ENCODE peak calls at places on chromosome 16, in four cellular contexts. D is mesendoderm, O is neuronal stem cell, Z is H9. E is an unnamed sample.

GRCh38 chr16:69321080-69321479 is 9.3 kb downstream of the PDF start:
- DNase-seq in D (no peak), O (no peak), Z (no peak), E (no peak)

GRCh38 chr16:65570261-65570660 is 448.4 kb upstream of the CDH11 start:
- DNase-seq in O (no peak), D (no peak), Z (no peak), E (no peak)

GRCh38 chr16:89064606-89065444 is 28.8 kb upstream of the ACSF3 start:
- DNase-seq in Z (no peak), O (no peak), D (no peak), E (no peak)

GRCh38 chr16:14475370-14476139 is 154.5 kb downstream of the PARN start:
- DNase-seq in Z (no peak), O (no peak), D (no peak), E (no peak)

GRCh38 chr16:6562985-6563384 is 769.7 kb upstream of the RBFOX1 start:
- DNase-seq in O (no peak), Z (no peak), D (no peak), E (no peak)

GRCh38 chr16:391885-392335 is 5.1 kb upstream of the NME4 start:
- DNase-seq in D (peak; percentile 87), Z (peak; percentile 89), O (no peak), E (peak; percentile 81)

GRCh38 chr16:35154627-35155026 is 1695.2 kb downstream of the TP53TG3F start:
- DNase-seq in D (no peak), O (no peak), Z (no peak), E (no peak)

GRCh38 chr16:63737633-63738032 is 1384.2 kb downstream of the CDH11 start:
- DNase-seq in O (no peak), D (no peak), Z (no peak), E (peak; percentile 9)

GRCh38 chr16:66223176-66223780 is 143.2 kb upstream of the CDH5 start:
- DNase-seq in D (no peak), O (no peak), Z (no peak), E (peak; percentile 15)

GRCh38 chr16:11668590-11669379 is 530 bp downstream of the SNN start:
- DNase-seq in Z (no peak), O (peak; percentile 45), D (no peak), E (no peak)

GRCh38 chr16:19907161-19907992 is 22.7 kb upstream of the GPRC5B start:
- DNase-seq in Z (peak; percentile 89), D (peak; percentile 91), O (peak; percentile 76), E (peak; percentile 71)

GRCh38 chr16:81442220-81442908 is 2.2 kb upstream of the CMIP start:
- DNase-seq in Z (no peak), D (no peak), O (no peak), E (no peak)

GRCh38 chr16:55398683-55399230 is 74.8 kb downstream of the IRX6 start:
- DNase-seq in Z (peak; percentile 31), D (peak; percentile 18), O (no peak), E (no peak)

GRCh38 chr16:19210175-19210924 is 42.3 kb downstream of the SYT17 start:
- DNase-seq in O (no peak), Z (no peak), D (no peak), E (peak; percentile 52)

GRCh38 chr16:9081183-9081582 is 10.3 kb upstream of the HAPSTR1 start:
- DNase-seq in Z (no peak), O (no peak), D (no peak), E (no peak)

GRCh38 chr16:57186630-57187507 is 740 bp downstream of the RSPRY1 start:
- DNase-seq in Z (peak; percentile 28), D (peak; percentile 77), O (peak; percentile 29), E (peak; percentile 60)

GRCh38 chr16:81384006-81384405 is 60.6 kb upstream of the CMIP start:
- DNase-seq in D (peak; percentile 30), Z (no peak), O (peak; percentile 39), E (no peak)

GRCh38 chr16:12340151-12340733 is 363.7 kb downstream of the SNX29 start:
- DNase-seq in Z (peak; percentile 77), O (no peak), D (peak; percentile 72), E (peak; percentile 39)

GRCh38 chr16:17342031-17342430 is 128.7 kb downstream of the XYLT1 start:
- DNase-seq in Z (no peak), D (no peak), O (no peak), E (no peak)

GRCh38 chr16:56732366-56732765 is 2.4 kb downstream of the NUP93 start:
- DNase-seq in O (no peak), D (no peak), Z (no peak), E (no peak)

GRCh38 chr16:52229471-52229870 is 317.5 kb downstream of the TOX3 start:
- DNase-seq in O (no peak), Z (no peak), D (no peak), E (no peak)

GRCh38 chr16:59527206-59527997 is 793.3 kb upstream of the GOT2 start:
- DNase-seq in Z (no peak), D (peak; percentile 56), O (no peak), E (peak; percentile 69)

GRCh38 chr16:70686376-70687171 is 721 bp upstream of the MTSS2 start:
- DNase-seq in O (no peak), D (no peak), Z (no peak), E (no peak)

GRCh38 chr16:70685938-70686375 is at the start of gene MTSS2:
- DNase-seq in D (peak; percentile 84), Z (peak; percentile 79), O (peak; percentile 84), E (peak; percentile 91)

GRCh38 chr16:70687172-70687531 is 1.3 kb upstream of the MTSS2 start:
- DNase-seq in Z (no peak), D (no peak), O (no peak), E (no peak)

GRCh38 chr16:70684146-70685060 is 1.4 kb downstream of the MTSS2 start:
- DNase-seq in D (no peak), Z (no peak), O (no peak), E (no peak)

GRCh38 chr16:70685061-70685937 is 554 bp downstream of the MTSS2 start:
- DNase-seq in Z (no peak), D (peak; percentile 28), O (no peak), E (peak; percentile 32)
- H4K8ac ChIP-seq in Z (no peak overlapping the region), D (no peak overlapping the region), O (no peak overlapping the region), E (no peak overlapping the region)

GRCh38 chr16:28064150-28064549 is 636 bp upstream of the GSG1L start:
- DNase-seq in Z (no peak), D (no peak), O (no peak), E (no peak)
- H4K8ac ChIP-seq in Z (no peak overlapping the region), D (no peak overlapping the region), O (no peak overlapping the region), E (no peak overlapping the region)

GRCh38 chr16:86515420-86515779 is 5.1 kb downstream of the FOXF1 start:
- DNase-seq in Z (peak; percentile 77), D (peak; percentile 63), O (peak; percentile 43), E (peak; percentile 37)
- H4K8ac ChIP-seq in Z (no peak overlapping the region), D (no peak overlapping the region), O (no peak overlapping the region), E (peak overlapping the region; percentile 94)

GRCh38 chr16:50309156-50309526 is 42.8 kb downstream of the ADCY7 start:
- DNase-seq in Z (no peak), D (no peak), O (no peak), E (no peak)
- H4K8ac ChIP-seq in Z (no peak overlapping the region), D (no peak overlapping the region), O (peak overlapping the region; percentile 72), E (no peak overlapping the region)

GRCh38 chr16:31073823-31074072 is 292 bp downstream of the ZNF668 start:
- DNase-seq in D (no peak), O (peak; percentile 89), Z (no peak), E (no peak)
- H4K8ac ChIP-seq in D (no peak overlapping the region), O (no peak overlapping the region), Z (no peak overlapping the region), E (peak overlapping the region; percentile 92)

DNA sequence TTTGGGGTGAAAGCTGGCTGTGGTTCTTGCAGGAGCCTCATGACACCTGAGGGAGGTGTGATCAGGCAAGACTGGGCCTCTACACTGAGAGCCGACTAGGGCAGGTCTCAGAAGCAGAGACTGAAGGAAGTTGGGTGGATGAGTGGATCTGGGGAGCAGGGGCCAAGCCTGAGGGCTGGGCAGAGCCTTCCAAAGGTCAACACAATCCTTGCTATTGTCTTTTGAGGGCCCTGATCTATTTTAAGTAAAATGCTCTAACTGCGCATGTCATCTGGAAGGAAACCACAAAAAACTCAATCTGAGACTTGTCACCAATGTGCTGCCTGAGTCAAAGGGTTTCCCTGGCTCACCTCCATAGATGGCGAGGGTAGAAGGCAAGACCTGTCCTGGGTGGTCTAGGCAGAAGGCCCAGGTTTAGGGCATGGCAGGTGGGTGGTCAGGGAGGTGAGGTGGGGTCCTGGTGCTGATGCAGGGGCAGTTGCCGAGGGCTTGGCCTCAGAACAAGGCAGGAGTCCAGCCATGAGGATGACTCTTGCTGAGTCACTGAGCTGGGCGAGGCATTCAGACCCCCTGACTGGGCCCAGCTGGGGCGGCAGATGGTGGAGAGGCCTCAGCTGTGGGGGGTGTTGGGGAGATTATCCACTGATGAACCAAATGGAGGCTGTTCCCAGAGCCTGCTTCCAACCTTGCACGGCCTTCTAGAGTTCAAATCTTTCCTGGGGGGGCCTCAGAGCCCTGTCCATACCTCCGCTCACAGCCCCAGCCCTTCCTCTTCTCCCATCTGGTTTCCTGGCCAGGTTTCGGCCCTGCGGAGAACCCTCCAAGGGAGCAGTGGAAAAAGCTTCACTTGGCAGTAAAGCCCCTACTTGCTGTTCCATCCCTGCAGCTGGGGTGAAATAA is 5.1 kb downstream of the MVP start:
- DNase-seq in D (peak; percentile 47), Z (no peak), O (no peak), E (peak; percentile 80)
- H4K8ac ChIP-seq in D (no peak overlapping the region), Z (no peak overlapping the region), O (no peak overlapping the region), E (peak overlapping the region; percentile 66)

DNA sequence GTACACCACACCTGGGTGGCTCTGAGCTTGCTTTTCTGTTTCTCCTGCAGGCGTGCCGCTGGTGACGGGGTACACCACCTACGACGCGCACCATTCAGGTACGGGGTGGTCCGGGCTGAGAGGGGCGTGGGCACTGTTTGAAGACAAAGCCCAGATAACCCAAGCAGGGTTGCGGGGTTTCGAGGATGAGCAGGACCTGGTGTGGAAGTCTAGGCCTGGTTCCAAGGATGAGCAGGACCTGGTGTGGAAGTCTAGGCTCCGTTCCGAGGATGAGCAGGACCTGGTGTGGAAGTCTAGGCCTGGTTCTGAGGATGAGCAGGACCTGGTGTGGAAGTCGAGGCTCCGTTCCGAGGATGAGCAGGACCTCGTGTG is 15.4 kb downstream of the IRF8 start:
- DNase-seq in O (no peak), Z (no peak), D (no peak), E (no peak)
- H4K8ac ChIP-seq in O (no peak overlapping the region), Z (no peak overlapping the region), D (no peak overlapping the region), E (no peak overlapping the region)

GRCh38 chr16:23187341-23187740 is 4.8 kb downstream of the SCNN1G start:
- DNase-seq in O (no peak), Z (no peak), D (no peak), E (no peak)
- H4K8ac ChIP-seq in O (no peak overlapping the region), Z (no peak overlapping the region), D (no peak overlapping the region), E (no peak overlapping the region)

GRCh38 chr16:4989391-4990006 is 31.4 kb downstream of the SEC14L5 start:
- DNase-seq in Z (no peak), O (no peak), D (peak; percentile 16), E (no peak)

GRCh38 chr16:4987580-4988374 is 29.6 kb downstream of the SEC14L5 start:
- DNase-seq in D (peak; percentile 16), O (no peak), Z (peak; percentile 69), E (no peak)

GRCh38 chr16:4988647-4989046 is 30.5 kb downstream of the SEC14L5 start:
- DNase-seq in Z (no peak), O (no peak), D (no peak), E (no peak)

GRCh38 chr16:4984174-4985000 is 26.3 kb downstream of the SEC14L5 start:
- DNase-seq in Z (no peak), O (no peak), D (no peak), E (no peak)

GRCh38 chr16:4987250-4987579 is 29.1 kb downstream of the SEC14L5 start:
- DNase-seq in D (no peak), O (no peak), Z (no peak), E (no peak)
- H4K8ac ChIP-seq in D (no peak overlapping the region), O (no peak overlapping the region), Z (no peak overlapping the region), E (no peak overlapping the region)